ENCODE peak calls at places on chromosomes 3 and 15, in six cellular contexts. X is endodermal cell, Z is coronary artery, T is suprapubic skin, A is RWPE1, S is fibroblast of villous mesenchyme. Q is an unnamed sample.

GRCh38 chr3:162525052-162525451 is 1028.4 kb downstream of the OTOL1 start:
- DNase-seq in S (peak), A (peak), Z (no peak), X (no peak), T (no peak), Q (peak)

GRCh38 chr3:184186902-184187207 is 856 bp downstream of the ABCF3 start:
- DNase-seq in S (no peak), A (no peak), Z (no peak), T (no peak), X (no peak), Q (no peak)

GRCh38 chr3:25889132-25889917 is 99.4 kb downstream of the OXSM start:
- DNase-seq in S (no peak), A (no peak), X (peak), T (no peak), Z (no peak), Q (no peak)

GRCh38 chr3:119637679-119638525 is 22.5 kb downstream of the POPDC2 start:
- DNase-seq in Z (no peak), T (peak), A (peak), X (no peak), S (peak), Q (peak)

GRCh38 chr3:81968628-81969027 is 207.2 kb upstream of the GBE1 start:
- DNase-seq in Z (no peak), T (no peak), X (no peak), S (no peak), A (no peak), Q (no peak)

GRCh38 chr3:73448761-73449290 is 175.9 kb downstream of the PDZRN3 start:
- DNase-seq in Z (no peak), T (no peak), A (no peak), S (no peak), X (no peak), Q (no peak)

GRCh38 chr15:90629217-90629616 is 87.9 kb upstream of the BLM start:
- DNase-seq in S (no peak), Z (no peak), A (no peak), X (no peak), T (no peak), Q (no peak)

GRCh38 chr3:31615071-31615875 is 82.5 kb downstream of the STT3B start:
- DNase-seq in X (no peak), S (no peak), A (no peak), T (no peak), Z (no peak), Q (no peak)

GRCh38 chr15:69398541-69398940 is 15.6 kb upstream of the KIF23 start:
- DNase-seq in T (no peak), X (no peak), A (no peak), Z (peak), S (no peak), Q (peak)

GRCh38 chr15:32909431-32909830 is 191.6 kb downstream of the GREM1 start:
- DNase-seq in S (peak), X (no peak), T (no peak), A (no peak), Z (no peak), Q (peak)

GRCh38 chr3:27657404-27657803 is 64.7 kb downstream of the EOMES start:
- DNase-seq in A (no peak), X (no peak), S (no peak), T (no peak), Z (no peak), Q (peak)

GRCh38 chr15:25092661-25093060 is 137.9 kb downstream of the SNRPN start:
- DNase-seq in X (peak), Z (no peak), T (no peak), A (no peak), S (no peak), Q (no peak)

GRCh38 chr15:62958528-62958927 is 84.0 kb upstream of the TPM1 start:
- DNase-seq in S (no peak), A (no peak), X (no peak), T (no peak), Z (no peak), Q (no peak)

GRCh38 chr15:62958944-62959343 is 83.6 kb upstream of the TPM1 start:
- DNase-seq in S (no peak), Z (no peak), A (no peak), T (no peak), X (no peak), Q (no peak)

GRCh38 chr15:62961134-62961533 is 81.4 kb upstream of the TPM1 start:
- DNase-seq in S (no peak), T (no peak), Z (no peak), A (no peak), X (no peak), Q (no peak)

GRCh38 chr15:62964251-62964650 is 78.3 kb upstream of the TPM1 start:
- DNase-seq in A (no peak), T (no peak), X (no peak), Z (no peak), S (peak), Q (no peak)

GRCh38 chr15:62962101-62962995 is 80.2 kb upstream of the TPM1 start:
- DNase-seq in S (no peak), A (no peak), Z (no peak), X (no peak), T (no peak), Q (no peak)
- TF ChIP-seq CTCF in S (no peak), A (no peak), Z (no peak), X (no peak), T (no peak), Q (no peak)

DNA sequence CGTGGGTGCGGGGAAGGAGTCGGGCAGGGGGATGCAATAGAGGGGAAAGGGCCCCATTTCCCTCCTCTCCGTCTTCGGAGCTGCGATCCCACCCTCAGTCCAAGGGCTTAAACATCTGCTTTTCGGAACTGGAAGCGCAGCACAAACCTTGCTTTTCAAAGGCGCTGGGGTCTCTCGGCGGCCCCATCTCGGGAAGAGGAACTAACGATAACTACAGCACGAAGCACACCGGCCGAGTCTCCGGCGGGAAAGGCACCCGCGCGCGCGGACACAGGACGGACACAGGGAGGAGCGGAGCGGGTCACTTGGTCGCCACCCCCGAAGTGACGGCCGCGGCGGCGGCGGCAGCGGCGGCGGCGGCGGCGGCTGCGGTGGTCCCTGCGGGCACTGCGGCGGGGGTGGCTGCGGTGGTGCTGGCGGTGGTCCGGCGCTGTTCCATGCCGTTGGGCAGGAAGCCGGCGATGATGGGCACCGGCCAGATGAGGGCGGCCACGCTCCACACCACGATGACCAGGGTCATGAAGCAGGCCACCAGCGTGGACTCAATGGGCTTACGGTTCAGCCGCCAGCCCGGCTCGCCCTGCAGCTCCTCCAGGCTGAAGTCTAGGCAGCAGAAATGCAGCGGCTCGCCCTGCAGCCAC is 1.1 kb downstream of the TMEM158 start:
- DNase-seq in S (peak), Z (no peak), A (peak), T (peak), X (peak), Q (peak)
- TF ChIP-seq CTCF in S (peak), Z (no peak), A (peak), T (no peak), X (peak), Q (peak)

DNA sequence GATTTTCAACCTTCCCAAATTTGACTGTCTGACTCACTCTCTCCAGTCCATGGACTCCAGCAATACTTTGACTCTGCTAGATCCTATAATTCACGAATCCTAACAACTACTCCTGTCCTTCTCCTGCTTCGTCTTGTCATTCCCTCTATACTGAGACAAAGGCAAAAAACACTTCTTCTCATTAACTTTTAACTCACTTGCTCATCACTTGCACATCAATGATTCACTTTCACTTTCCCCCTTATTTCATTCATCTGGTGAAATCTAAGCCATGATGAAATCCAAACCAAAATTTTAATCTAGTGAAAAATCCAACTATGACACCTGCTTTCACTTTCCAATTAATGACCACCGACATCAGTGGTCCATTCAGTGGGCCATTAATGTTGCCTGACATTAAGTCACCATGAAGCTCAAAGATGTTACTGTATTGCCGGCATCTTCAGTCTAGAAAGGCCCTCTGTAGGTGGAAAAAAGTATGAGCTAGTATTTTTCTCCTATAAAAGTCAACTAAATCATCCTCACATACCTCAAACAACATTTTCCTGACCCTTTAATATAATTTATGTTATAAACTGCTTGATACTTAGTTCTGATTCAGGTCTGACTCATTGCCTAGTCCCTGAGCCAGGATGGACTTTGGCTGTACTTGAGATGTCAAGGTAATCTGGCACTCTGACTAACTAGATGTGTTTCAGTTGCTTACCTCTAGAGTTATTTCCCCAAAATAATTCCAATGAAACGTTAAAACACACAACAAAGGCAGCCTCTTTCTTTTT is 158.6 kb downstream of the CNTN6 start:
- DNase-seq in X (no peak), Z (no peak), T (no peak), S (no peak), A (peak), Q (no peak)
- TF ChIP-seq CTCF in X (peak), Z (no peak), T (no peak), S (no peak), A (no peak), Q (no peak)

DNA sequence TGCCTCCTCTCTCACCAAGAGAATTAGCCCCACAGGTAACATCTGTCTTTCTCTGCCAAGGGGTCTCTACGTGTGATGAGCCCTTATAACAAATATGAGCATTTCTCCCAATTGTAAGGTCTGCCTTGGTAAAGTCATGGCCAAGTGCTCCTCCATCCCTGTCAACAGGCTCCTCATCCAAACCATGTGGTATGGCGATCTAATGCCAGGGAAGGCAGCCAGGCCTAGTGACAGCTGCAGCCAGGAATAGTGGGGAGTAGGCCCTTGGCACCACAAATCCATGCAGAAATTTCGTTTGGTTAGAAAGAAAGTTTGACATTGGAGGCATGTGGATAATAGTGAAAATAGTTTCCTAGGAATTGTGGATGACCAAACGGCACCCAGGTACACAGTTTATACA is 4.7 kb upstream of the LRTM1 start:
- DNase-seq in S (no peak), T (no peak), A (no peak), Z (no peak), X (no peak), Q (no peak)
- TF ChIP-seq CTCF in S (no peak), T (no peak), A (no peak), Z (no peak), X (no peak), Q (no peak)

GRCh38 chr15:44532689-44533088 is 4.3 kb upstream of the EIF3J start:
- DNase-seq in T (no peak), X (no peak), A (no peak), S (no peak), Z (no peak), Q (no peak)
- TF ChIP-seq CTCF in T (no peak), X (peak), A (peak), S (no peak), Z (no peak), Q (peak)

GRCh38 chr15:67903708-67904107 is 63.9 kb upstream of the RNU6-1 start:
- DNase-seq in S (no peak), T (no peak), A (no peak), X (no peak), Z (no peak), Q (no peak)

GRCh38 chr15:67907175-67907723 is 67.4 kb upstream of the RNU6-1 start:
- DNase-seq in S (no peak), A (no peak), T (no peak), X (peak), Z (no peak), Q (no peak)

GRCh38 chr15:67905628-67906027 is 65.8 kb upstream of the RNU6-1 start:
- DNase-seq in T (no peak), S (no peak), A (no peak), Z (no peak), X (no peak), Q (no peak)

GRCh38 chr15:67908756-67909155 is 68.9 kb upstream of the RNU6-1 start:
- DNase-seq in S (no peak), X (peak), T (no peak), A (no peak), Z (no peak), Q (no peak)

DNA sequence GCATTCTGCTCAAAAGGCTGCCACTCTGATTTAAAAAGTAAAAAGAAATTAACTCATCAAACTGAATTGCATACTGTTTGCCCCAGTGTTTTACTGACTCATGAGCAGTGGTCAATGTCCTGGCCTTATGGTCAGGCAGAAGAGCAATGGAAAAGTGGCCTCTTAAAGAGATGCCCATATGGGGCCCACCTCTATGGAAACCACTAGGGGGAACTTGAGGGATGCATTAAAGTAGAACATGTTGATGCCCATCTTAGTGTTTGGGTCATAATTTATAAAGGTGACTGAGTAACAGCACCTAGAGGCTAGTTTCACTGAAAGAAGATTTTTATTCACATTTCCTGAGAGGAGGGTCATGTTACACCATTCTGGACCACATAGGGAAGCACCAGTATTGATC is 66.5 kb upstream of the RNU6-1 start:
- DNase-seq in X (peak), A (no peak), Z (no peak), S (peak), T (no peak), Q (peak)
- TF ChIP-seq CTCF in X (peak), A (no peak), Z (no peak), S (peak), T (no peak), Q (peak)

GRCh38 chr3:168063122-168063521 is 32.6 kb downstream of the GOLIM4 start:
- DNase-seq in Z (no peak), A (no peak), S (no peak), X (no peak), T (no peak), Q (no peak)

GRCh38 chr3:168062679-168063078 is 33.0 kb downstream of the GOLIM4 start:
- DNase-seq in T (no peak), X (no peak), S (no peak), A (no peak), Z (no peak), Q (no peak)

GRCh38 chr3:168060317-168060716 is 35.4 kb downstream of the GOLIM4 start:
- DNase-seq in A (no peak), T (no peak), X (no peak), Z (no peak), S (no peak), Q (no peak)

GRCh38 chr3:168058482-168058881 is 37.2 kb downstream of the GOLIM4 start:
- DNase-seq in Z (no peak), T (no peak), S (no peak), A (no peak), X (no peak), Q (no peak)

GRCh38 chr3:168061332-168061996 is 34.3 kb downstream of the GOLIM4 start:
- DNase-seq in A (no peak), X (no peak), S (no peak), Z (no peak), T (no peak), Q (no peak)
- TF ChIP-seq CTCF in A (no peak), X (peak), S (peak), Z (no peak), T (no peak), Q (peak)

DNA sequence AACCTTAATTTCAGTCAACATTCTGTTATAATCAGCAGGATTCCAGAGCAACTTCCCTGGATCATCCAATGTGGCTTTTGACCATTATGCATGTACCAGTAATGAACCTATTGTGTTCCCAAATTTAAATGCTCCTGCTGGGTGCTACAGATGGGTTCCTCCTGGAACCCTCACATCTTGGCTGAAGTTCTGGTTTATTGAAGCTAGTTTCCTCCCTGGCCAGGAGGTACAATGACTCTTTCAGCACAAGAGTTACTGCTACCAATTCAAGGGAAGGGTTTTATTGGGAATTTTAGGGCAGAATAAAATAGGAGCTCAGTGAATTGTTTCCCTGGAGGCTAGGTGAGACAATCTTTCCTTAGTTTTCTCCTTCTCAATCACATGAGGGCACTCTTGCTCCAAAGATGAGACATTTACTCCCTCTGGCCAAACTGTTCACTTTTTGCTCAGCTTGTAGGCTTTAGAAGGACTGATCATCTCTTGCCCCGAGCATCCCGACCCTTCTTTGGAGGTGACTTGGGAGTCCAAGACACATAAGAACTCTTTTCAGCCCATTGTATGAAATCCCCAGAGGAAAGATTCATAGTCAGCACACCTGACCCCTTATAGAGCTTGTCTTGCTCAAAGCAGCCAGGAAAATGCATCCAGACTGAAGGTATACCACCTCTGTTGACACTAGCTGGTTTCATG is 8.8 kb upstream of the NPHP3 start:
- DNase-seq in Z (no peak), A (peak), T (no peak), S (peak), X (peak), Q (peak)
- TF ChIP-seq CTCF in Z (peak), A (peak), T (peak), S (peak), X (peak), Q (peak)

GRCh38 chr15:43268111-43269105 is 1.7 kb upstream of the TGM5 start:
- DNase-seq in A (no peak), S (peak), T (no peak), Z (peak), X (peak), Q (no peak)
- TF ChIP-seq CTCF in A (no peak), S (peak), T (no peak), Z (no peak), X (peak), Q (peak)

GRCh38 chr3:169117264-169117663 is 546.2 kb downstream of the MECOM start:
- DNase-seq in T (no peak), X (no peak), Z (no peak), S (no peak), A (no peak), Q (no peak)
- TF ChIP-seq CTCF in T (no peak), X (no peak), Z (no peak), S (no peak), A (no peak), Q (no peak)